ENCODE peak calls at places on chromosome 1, in five cellular contexts. F is NT2/D1, D is GM12878, Z is H1, L is HepG2. Y is an unnamed sample.

GRCh38 chr1:21818661-21819060 is 6.6 kb downstream of the LDLRAD2 start:
- DNase-seq in F (no peak), D (no peak), Z (no peak), L (peak; percentile 48), Y (peak; percentile 97)

GRCh38 chr1:151970641-151971040 is 23.0 kb downstream of the S100A10 start:
- DNase-seq in F (no peak), D (no peak), Z (no peak), L (no peak), Y (no peak)

GRCh38 chr1:38105267-38105666 is 58.7 kb upstream of the POU3F1 start:
- DNase-seq in F (no peak), D (no peak), Z (no peak), L (no peak), Y (no peak)

GRCh38 chr1:111238056-111238795 is 10.7 kb downstream of the CHI3L2 start:
- DNase-seq in F (no peak), D (no peak), Z (no peak), L (peak; percentile 95), Y (no peak)

GRCh38 chr1:14761754-14762153 is 163.3 kb downstream of the KAZN start:
- DNase-seq in F (no peak), D (no peak), Z (no peak), L (no peak), Y (no peak)

GRCh38 chr1:29682171-29682917 is 446.0 kb downstream of the PTPRU start:
- DNase-seq in F (no peak), D (no peak), Z (peak; percentile 42), L (no peak), Y (no peak)

GRCh38 chr1:9410737-9411297 is 118.1 kb downstream of the SPSB1 start:
- DNase-seq in F (no peak), D (peak; percentile 69), Z (no peak), L (peak; percentile 39), Y (no peak)

GRCh38 chr1:202184750-202185460 is 8.7 kb upstream of the LGR6 start:
- DNase-seq in F (peak; percentile 98), D (no peak), Z (peak; percentile 99), L (peak; percentile 74), Y (peak; percentile 91)

GRCh38 chr1:228295981-228296380 is 88.1 kb downstream of the OBSCN start:
- DNase-seq in F (no peak), D (no peak), Z (no peak), L (no peak), Y (no peak)

GRCh38 chr1:199545780-199546179 is 481.7 kb upstream of the NR5A2 start:
- DNase-seq in F (peak; percentile 38), D (no peak), Z (no peak), L (no peak), Y (peak; percentile 25)

GRCh38 chr1:75426688-75427087 is 184.2 kb downstream of the SLC44A5 start:
- DNase-seq in F (no peak), D (no peak), Z (no peak), L (no peak), Y (no peak)

GRCh38 chr1:208939545-208940085 is 643.9 kb upstream of the CAMK1G start:
- DNase-seq in F (no peak), D (no peak), Z (no peak), L (no peak), Y (no peak)

GRCh38 chr1:228363686-228364067 is 43.0 kb downstream of the TRIM11 start:
- DNase-seq in F (no peak), D (no peak), Z (no peak), L (no peak), Y (no peak)

GRCh38 chr1:60970081-60970509 is 112.3 kb upstream of the NFIA start:
- DNase-seq in F (no peak), D (no peak), Z (no peak), L (peak; percentile 24), Y (peak; percentile 62)

GRCh38 chr1:51220548-51220947 is 15.5 kb upstream of the RNF11 start:
- DNase-seq in F (no peak), D (no peak), Z (no peak), L (no peak), Y (no peak)

GRCh38 chr1:3471356-3472087 is 17.1 kb downstream of the ARHGEF16 start:
- DNase-seq in F (peak; percentile 80), D (no peak), Z (peak; percentile 74), L (peak; percentile 89), Y (no peak)

GRCh38 chr1:173573596-173573995 is 29.3 kb downstream of the SLC9C2 start:
- DNase-seq in F (no peak), D (no peak), Z (no peak), L (no peak), Y (no peak)

GRCh38 chr1:61056674-61057439 is 25.5 kb upstream of the NFIA start:
- DNase-seq in F (no peak), D (no peak), Z (no peak), L (no peak), Y (no peak)

GRCh38 chr1:17194981-17195528 is 9.9 kb upstream of the PADI1 start:
- DNase-seq in F (no peak), D (no peak), Z (peak; percentile 43), L (no peak), Y (no peak)

GRCh38 chr1:198771562-198772153 is 132.8 kb downstream of the PTPRC start:
- DNase-seq in F (peak; percentile 39), D (peak; percentile 20), Z (no peak), L (peak; percentile 7), Y (peak; percentile 64)

GRCh38 chr1:28091043-28091781 is 2.8 kb upstream of the EYA3 start:
- DNase-seq in F (peak; percentile 54), D (peak; percentile 65), Z (peak; percentile 84), L (peak; percentile 61), Y (peak; percentile 75)

GRCh38 chr1:202750761-202751160 is 40.5 kb upstream of the SYT2 start:
- DNase-seq in F (no peak), D (no peak), Z (no peak), L (no peak), Y (no peak)

GRCh38 chr1:205434738-205435137 is 12.9 kb upstream of the LEMD1 start:
- DNase-seq in F (no peak), D (no peak), Z (no peak), L (no peak), Y (no peak)

GRCh38 chr1:80893140-80893539 is 907.6 kb upstream of the ADGRL2 start:
- DNase-seq in F (no peak), D (no peak), Z (no peak), L (no peak), Y (no peak)

GRCh38 chr1:22132517-22133235 is 10.2 kb downstream of the WNT4 start:
- DNase-seq in F (no peak), D (no peak), Z (no peak), L (no peak), Y (no peak)

GRCh38 chr1:30286984-30287839 is 436.2 kb downstream of the MATN1 start:
- DNase-seq in F (no peak), D (no peak), Z (peak; percentile 29), L (no peak), Y (no peak)

GRCh38 chr1:188958461-188959115 is 1519.1 kb downstream of the BRINP3 start:
- DNase-seq in F (no peak), D (no peak), Z (no peak), L (no peak), Y (no peak)

GRCh38 chr1:162357681-162358266 is 18.9 kb downstream of the SPATA46 start:
- DNase-seq in F (peak; percentile 61), D (no peak), Z (no peak), L (peak; percentile 30), Y (peak; percentile 73)

GRCh38 chr1:234500269-234500668 is 21.3 kb upstream of the TARBP1 start:
- DNase-seq in F (no peak), D (no peak), Z (no peak), L (no peak), Y (no peak)

GRCh38 chr1:244854175-244854574 is 10.2 kb downstream of the HNRNPU start:
- DNase-seq in F (no peak), D (no peak), Z (no peak), L (no peak), Y (no peak)

GRCh38 chr1:227766653-227767277 is 31.5 kb downstream of the SNAP47 start:
- DNase-seq in F (no peak), D (no peak), Z (no peak), L (no peak), Y (no peak)

GRCh38 chr1:36699113-36699512 is 216.4 kb upstream of the CSF3R start:
- DNase-seq in F (no peak), D (no peak), Z (no peak), L (no peak), Y (no peak)

GRCh38 chr1:57378564-57378963 is 45.3 kb downstream of the DAB1 start:
- DNase-seq in F (no peak), D (no peak), Z (no peak), L (no peak), Y (no peak)

GRCh38 chr1:25006770-25007169 is 76.7 kb upstream of the RUNX3 start:
- DNase-seq in F (no peak), D (no peak), Z (no peak), L (no peak), Y (no peak)

GRCh38 chr1:5329068-5329739 is 663.0 kb downstream of the NPHP4 start:
- DNase-seq in F (no peak), D (no peak), Z (no peak), L (no peak), Y (no peak)
- TF ChIP-seq SUZ12 in F (no peak), D (no peak), Z (no peak), L (no peak), Y (no peak)

GRCh38 chr1:192130175-192130574 is 28.1 kb upstream of the RGS18 start:
- DNase-seq in F (no peak), D (no peak), Z (no peak), L (no peak), Y (no peak)
- TF ChIP-seq SUZ12 in F (no peak), D (no peak), Z (no peak), L (no peak), Y (no peak)

DNA sequence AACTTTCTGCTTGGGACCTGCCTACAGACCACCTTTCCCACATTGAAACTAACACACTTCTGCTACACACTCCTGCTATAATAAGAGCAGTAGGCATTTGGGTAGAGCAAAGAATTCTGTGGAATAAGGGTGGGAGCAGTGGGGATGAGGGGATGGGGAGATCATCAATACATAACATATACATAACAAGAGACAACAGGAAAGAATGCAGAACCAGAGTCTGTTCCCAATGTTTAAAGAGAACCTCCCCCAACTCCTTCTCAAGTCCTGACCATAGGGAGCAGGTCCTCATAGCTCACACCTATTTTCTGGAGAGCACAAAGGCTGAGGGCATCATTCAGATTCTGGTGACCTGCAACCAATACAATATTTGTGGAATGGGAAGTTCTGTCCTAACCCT is 121.6 kb upstream of the BARHL2 start:
- DNase-seq in F (peak; percentile 70), D (no peak), Z (no peak), L (no peak), Y (no peak)
- TF ChIP-seq SUZ12 in F (no peak), D (no peak), Z (no peak), L (no peak), Y (no peak)

DNA sequence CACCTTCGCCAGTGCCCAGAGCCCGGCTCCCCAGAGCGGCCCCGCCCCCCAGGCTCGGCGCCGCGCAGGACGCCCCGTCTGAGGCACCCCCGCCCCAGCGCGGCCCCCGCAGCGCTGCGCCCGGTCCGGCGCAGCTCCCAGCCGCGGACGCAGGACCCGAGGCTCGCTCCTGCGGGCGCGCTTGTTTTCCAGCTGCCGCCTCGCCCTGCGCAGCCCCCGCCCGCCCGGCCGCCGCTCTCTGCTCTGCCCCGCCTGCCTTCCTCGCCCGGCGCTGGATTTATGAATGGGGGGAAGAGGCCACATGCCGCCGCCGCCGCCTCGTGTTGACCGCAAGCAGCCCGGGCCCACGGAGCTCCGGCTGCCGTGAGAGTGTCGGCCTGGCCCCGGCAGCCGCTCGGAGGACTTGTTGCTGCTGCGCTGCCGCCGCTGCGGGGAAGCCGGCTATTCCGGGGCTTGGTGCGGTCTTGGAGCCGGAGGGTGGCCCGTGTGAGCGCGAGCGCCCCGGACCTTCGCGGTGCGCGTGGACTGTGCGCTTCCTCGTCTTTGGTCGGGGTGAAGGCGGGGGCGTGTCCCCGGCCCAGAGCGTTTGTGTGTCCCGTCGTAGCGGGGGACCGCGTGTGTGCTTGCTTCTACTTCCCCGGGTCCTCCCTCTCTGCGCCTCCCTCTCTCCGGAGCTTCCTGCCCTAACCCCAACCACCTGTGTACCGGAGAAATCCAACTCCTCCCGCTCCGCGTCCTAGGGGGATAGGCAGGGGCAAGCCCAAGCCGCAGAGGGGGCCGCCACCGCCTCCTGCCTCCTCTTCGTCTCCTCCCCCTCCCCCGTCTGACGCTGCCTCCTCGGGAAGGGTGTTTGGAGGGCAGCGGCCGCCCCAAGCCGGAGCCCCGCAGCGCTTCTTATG is 739 bp downstream of the KCNC4 start:
- DNase-seq in F (no peak), D (no peak), Z (peak; percentile 74), L (no peak), Y (peak; percentile 66)
- TF ChIP-seq SUZ12 in F (no peak), D (no peak), Z (no peak), L (no peak), Y (no peak)